ENCODE peak calls at places on chromosome 11, in seven cellular contexts. One of them, this sample, is unnamed.

GRCh38 chr11:48052183-48053040 is 72.1 kb downstream of the PTPRJ start:
- DNase-seq in A549: no peak
- DNase-seq in ovary: no peak
- DNase-seq in stomach: peak
- DNase-seq in sigmoid colon: no peak
- DNase-seq in suprapubic skin: no peak
- DNase-seq in K562: no peak
- DNase-seq in this sample: peak

GRCh38 chr11:18056561-18057181 is 10.6 kb upstream of the TPH1 start:
- DNase-seq in A549: no peak
- DNase-seq in ovary: no peak
- DNase-seq in stomach: no peak
- DNase-seq in sigmoid colon: no peak
- DNase-seq in suprapubic skin: no peak
- DNase-seq in K562: no peak
- DNase-seq in this sample: no peak

GRCh38 chr11:64620286-64620962 is 29.4 kb downstream of the SLC22A12 start:
- DNase-seq in A549: no peak
- DNase-seq in ovary: peak
- DNase-seq in stomach: no peak
- DNase-seq in sigmoid colon: no peak
- DNase-seq in suprapubic skin: no peak
- DNase-seq in K562: no peak
- DNase-seq in this sample: peak

GRCh38 chr11:129247129-129247528 is 55.0 kb upstream of the ARHGAP32 start:
- DNase-seq in A549: peak
- DNase-seq in ovary: no peak
- DNase-seq in stomach: no peak
- DNase-seq in sigmoid colon: no peak
- DNase-seq in suprapubic skin: no peak
- DNase-seq in K562: no peak
- DNase-seq in this sample: no peak

GRCh38 chr11:34987617-34988016 is 71.2 kb downstream of the PDHX start:
- DNase-seq in A549: no peak
- DNase-seq in ovary: no peak
- DNase-seq in stomach: no peak
- DNase-seq in sigmoid colon: no peak
- DNase-seq in suprapubic skin: no peak
- DNase-seq in K562: no peak
- DNase-seq in this sample: no peak

GRCh38 chr11:8093931-8094575 is 13.0 kb downstream of the TUB start:
- DNase-seq in A549: no peak
- DNase-seq in ovary: no peak
- DNase-seq in stomach: peak
- DNase-seq in sigmoid colon: peak
- DNase-seq in suprapubic skin: no peak
- DNase-seq in K562: no peak
- DNase-seq in this sample: no peak

GRCh38 chr11:64933213-64933934 is 2.3 kb downstream of the GPHA2 start:
- DNase-seq in A549: no peak
- DNase-seq in ovary: no peak
- DNase-seq in stomach: no peak
- DNase-seq in sigmoid colon: no peak
- DNase-seq in suprapubic skin: no peak
- DNase-seq in K562: no peak
- DNase-seq in this sample: no peak

GRCh38 chr11:124277809-124278208 is 21.6 kb downstream of the OR8G5 start:
- DNase-seq in A549: no peak
- DNase-seq in ovary: no peak
- DNase-seq in stomach: no peak
- DNase-seq in sigmoid colon: no peak
- DNase-seq in suprapubic skin: no peak
- DNase-seq in K562: no peak
- DNase-seq in this sample: no peak

GRCh38 chr11:103448966-103449365 is 339.7 kb downstream of the DYNC2H1 start:
- DNase-seq in A549: no peak
- DNase-seq in ovary: no peak
- DNase-seq in stomach: no peak
- DNase-seq in sigmoid colon: no peak
- DNase-seq in suprapubic skin: no peak
- DNase-seq in K562: no peak
- DNase-seq in this sample: no peak

GRCh38 chr11:3950996-3951662 is 95.7 kb downstream of the STIM1 start:
- DNase-seq in A549: no peak
- DNase-seq in ovary: no peak
- DNase-seq in stomach: no peak
- DNase-seq in sigmoid colon: no peak
- DNase-seq in suprapubic skin: no peak
- DNase-seq in K562: no peak
- DNase-seq in this sample: no peak

GRCh38 chr11:125236072-125236825 is 71.7 kb downstream of the PKNOX2 start:
- DNase-seq in A549: no peak
- DNase-seq in ovary: no peak
- DNase-seq in stomach: no peak
- DNase-seq in sigmoid colon: no peak
- DNase-seq in suprapubic skin: no peak
- DNase-seq in K562: no peak
- DNase-seq in this sample: no peak

GRCh38 chr11:126603486-126603885 is 248.0 kb downstream of the ST3GAL4 start:
- DNase-seq in A549: no peak
- DNase-seq in ovary: no peak
- DNase-seq in stomach: no peak
- DNase-seq in sigmoid colon: no peak
- DNase-seq in suprapubic skin: peak
- DNase-seq in K562: no peak
- DNase-seq in this sample: no peak

GRCh38 chr11:32003335-32003734 is 87.5 kb upstream of the RCN1 start:
- DNase-seq in A549: no peak
- DNase-seq in ovary: no peak
- DNase-seq in stomach: no peak
- DNase-seq in sigmoid colon: no peak
- DNase-seq in suprapubic skin: no peak
- DNase-seq in K562: no peak
- DNase-seq in this sample: no peak

GRCh38 chr11:57567210-57567511 is 311 bp downstream of the UBE2L6 start:
- DNase-seq in A549: no peak
- DNase-seq in ovary: no peak
- DNase-seq in stomach: no peak
- DNase-seq in sigmoid colon: peak
- DNase-seq in suprapubic skin: no peak
- DNase-seq in K562: no peak
- DNase-seq in this sample: peak

GRCh38 chr11:133710681-133711240 is 134.6 kb downstream of the SPATA19 start:
- DNase-seq in A549: no peak
- DNase-seq in ovary: no peak
- DNase-seq in stomach: no peak
- DNase-seq in sigmoid colon: no peak
- DNase-seq in suprapubic skin: no peak
- DNase-seq in K562: no peak
- DNase-seq in this sample: no peak

GRCh38 chr11:67053896-67054850 is 2.5 kb upstream of the RHOD start:
- DNase-seq in A549: peak
- DNase-seq in ovary: peak
- DNase-seq in stomach: peak
- DNase-seq in sigmoid colon: no peak
- DNase-seq in suprapubic skin: no peak
- DNase-seq in K562: peak
- DNase-seq in this sample: peak

GRCh38 chr11:102194983-102195382 is 84.7 kb downstream of the YAP1 start:
- DNase-seq in A549: no peak
- DNase-seq in ovary: no peak
- DNase-seq in stomach: no peak
- DNase-seq in sigmoid colon: no peak
- DNase-seq in suprapubic skin: no peak
- DNase-seq in K562: no peak
- DNase-seq in this sample: no peak

GRCh38 chr11:85431319-85431718 is 195.8 kb downstream of the DLG2 start:
- DNase-seq in A549: no peak
- DNase-seq in ovary: no peak
- DNase-seq in stomach: no peak
- DNase-seq in sigmoid colon: no peak
- DNase-seq in suprapubic skin: no peak
- DNase-seq in K562: no peak
- DNase-seq in this sample: no peak

GRCh38 chr11:122592641-122593040 is 62.9 kb upstream of the UBASH3B start:
- DNase-seq in A549: no peak
- DNase-seq in ovary: no peak
- DNase-seq in stomach: no peak
- DNase-seq in sigmoid colon: no peak
- DNase-seq in suprapubic skin: no peak
- DNase-seq in K562: no peak
- DNase-seq in this sample: no peak

GRCh38 chr11:86574493-86575207 is 97.8 kb downstream of the ME3 start:
- DNase-seq in A549: no peak
- DNase-seq in ovary: no peak
- DNase-seq in stomach: no peak
- DNase-seq in sigmoid colon: no peak
- DNase-seq in suprapubic skin: no peak
- DNase-seq in K562: no peak
- DNase-seq in this sample: no peak

GRCh38 chr11:9137293-9138132 is 46.1 kb upstream of the SCUBE2 start:
- DNase-seq in A549: peak
- DNase-seq in ovary: peak
- DNase-seq in stomach: peak
- DNase-seq in sigmoid colon: peak
- DNase-seq in suprapubic skin: peak
- DNase-seq in K562: peak
- DNase-seq in this sample: peak

DNA sequence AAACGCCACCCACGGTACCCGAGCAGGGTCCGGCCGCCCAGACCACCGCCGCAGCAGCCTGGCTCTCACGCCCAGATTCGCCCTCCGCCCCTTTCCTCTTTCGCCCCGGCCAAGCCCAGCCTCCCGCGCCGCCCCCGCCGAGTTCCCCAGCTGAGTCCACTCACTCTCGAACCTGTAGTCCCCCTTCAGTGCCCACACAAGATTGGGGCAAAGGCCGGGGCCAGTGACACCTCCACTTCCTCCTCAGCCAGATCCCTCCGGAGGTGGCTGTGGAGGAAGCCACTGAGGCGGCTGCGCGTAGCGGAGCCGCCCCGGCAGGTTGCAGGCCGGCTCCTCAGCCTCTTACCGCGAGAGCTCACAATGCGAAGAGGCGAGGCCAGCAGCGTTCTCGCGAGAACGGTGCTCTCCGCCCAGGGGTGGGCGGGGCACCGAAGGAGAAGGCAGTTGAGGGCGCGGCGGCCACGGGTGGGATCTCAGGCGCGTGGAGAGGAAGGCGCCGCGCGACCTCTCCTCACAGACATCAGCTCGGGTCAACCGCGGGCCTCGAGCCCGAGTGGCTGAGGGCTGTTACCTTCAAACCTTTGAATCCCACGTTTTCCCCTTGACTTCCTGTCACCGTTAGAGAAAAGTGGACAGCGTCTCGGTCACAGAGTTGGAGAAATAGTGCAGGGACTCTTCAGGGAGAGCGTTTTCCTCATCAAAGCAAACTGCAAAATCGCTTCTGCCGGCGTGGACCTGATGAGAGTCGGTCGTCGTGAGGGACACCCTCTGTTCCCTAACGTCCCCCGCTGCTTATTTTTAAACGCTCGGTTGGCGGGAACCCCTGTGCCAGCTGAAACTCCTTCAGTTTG is at the start of gene BTBD10:
- DNase-seq in A549: peak
- DNase-seq in ovary: peak
- DNase-seq in stomach: peak
- DNase-seq in sigmoid colon: peak
- DNase-seq in suprapubic skin: peak
- DNase-seq in K562: peak
- DNase-seq in this sample: peak
- TF ChIP-seq EP300 in A549: no peak
- TF ChIP-seq EP300 in ovary: no peak
- TF ChIP-seq EP300 in stomach: no peak
- TF ChIP-seq EP300 in sigmoid colon: no peak
- TF ChIP-seq EP300 in suprapubic skin: no peak
- TF ChIP-seq EP300 in K562: peak
- TF ChIP-seq EP300 in this sample: no peak

DNA sequence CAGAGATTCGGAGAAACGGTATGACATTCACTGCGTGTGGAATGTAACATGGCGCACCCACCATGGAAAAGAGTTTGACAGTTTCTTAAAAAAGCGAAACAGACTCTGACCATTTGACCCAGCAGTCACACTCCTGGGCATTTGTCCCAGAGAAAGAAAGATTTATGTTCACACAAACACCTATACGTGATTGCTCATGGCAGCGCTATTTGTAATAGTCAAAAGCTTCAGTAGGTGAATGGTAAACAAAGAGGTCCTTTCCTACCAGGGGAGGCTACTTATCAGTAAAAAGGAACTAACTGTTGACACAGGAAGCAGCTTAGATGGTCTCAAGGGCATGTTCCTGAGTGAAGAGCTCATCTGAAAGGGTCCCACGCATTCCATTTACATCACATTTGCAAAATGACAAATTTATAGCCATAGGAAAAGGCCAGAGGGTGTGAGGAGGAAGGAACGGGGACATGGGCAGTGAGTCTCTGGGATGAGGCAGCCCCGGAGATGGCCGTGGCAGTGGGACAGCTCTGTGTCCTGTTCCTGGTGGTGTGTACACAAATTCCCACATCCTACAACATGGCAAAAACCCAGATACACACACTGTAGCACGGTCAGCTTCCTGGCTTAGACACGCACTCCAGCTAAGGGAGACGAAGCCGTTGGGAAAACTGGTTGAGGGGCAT is 14.6 kb upstream of the KRTAP5-6 start:
- DNase-seq in A549: no peak
- DNase-seq in ovary: no peak
- DNase-seq in stomach: no peak
- DNase-seq in sigmoid colon: no peak
- DNase-seq in suprapubic skin: no peak
- DNase-seq in K562: no peak
- DNase-seq in this sample: no peak
- TF ChIP-seq EP300 in A549: no peak
- TF ChIP-seq EP300 in ovary: no peak
- TF ChIP-seq EP300 in stomach: no peak
- TF ChIP-seq EP300 in sigmoid colon: no peak
- TF ChIP-seq EP300 in suprapubic skin: no peak
- TF ChIP-seq EP300 in K562: no peak
- TF ChIP-seq EP300 in this sample: no peak

GRCh38 chr11:11177156-11177808 is 175.8 kb downstream of the CSNK2A3 start:
- DNase-seq in A549: no peak
- DNase-seq in ovary: no peak
- DNase-seq in stomach: no peak
- DNase-seq in sigmoid colon: no peak
- DNase-seq in suprapubic skin: no peak
- DNase-seq in K562: no peak
- DNase-seq in this sample: no peak
- TF ChIP-seq EP300 in A549: no peak
- TF ChIP-seq EP300 in ovary: no peak
- TF ChIP-seq EP300 in stomach: no peak
- TF ChIP-seq EP300 in sigmoid colon: no peak
- TF ChIP-seq EP300 in suprapubic skin: no peak
- TF ChIP-seq EP300 in K562: no peak
- TF ChIP-seq EP300 in this sample: no peak

DNA sequence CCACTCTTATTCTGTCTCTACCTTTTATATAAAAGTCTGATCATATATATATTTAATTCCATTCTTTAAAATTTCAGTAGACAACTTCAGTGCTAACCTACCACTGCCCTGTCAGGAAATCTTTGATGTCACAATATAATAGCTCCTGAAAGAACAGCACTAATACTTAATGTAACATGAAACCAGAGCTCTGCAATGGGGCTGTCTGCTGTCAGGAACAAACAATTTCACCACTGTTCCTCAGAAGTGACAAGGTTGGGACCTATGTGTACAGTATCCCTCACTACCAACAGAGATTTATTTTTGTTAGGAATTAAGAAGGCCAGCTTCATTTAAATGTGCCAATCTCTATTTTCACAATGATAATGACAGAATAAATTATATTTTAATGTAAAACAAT is 165.5 kb upstream of the C11orf58 start:
- DNase-seq in A549: no peak
- DNase-seq in ovary: no peak
- DNase-seq in stomach: no peak
- DNase-seq in sigmoid colon: no peak
- DNase-seq in suprapubic skin: no peak
- DNase-seq in K562: no peak
- DNase-seq in this sample: no peak
- TF ChIP-seq EP300 in A549: no peak
- TF ChIP-seq EP300 in ovary: no peak
- TF ChIP-seq EP300 in stomach: no peak
- TF ChIP-seq EP300 in sigmoid colon: no peak
- TF ChIP-seq EP300 in suprapubic skin: no peak
- TF ChIP-seq EP300 in K562: no peak
- TF ChIP-seq EP300 in this sample: no peak

This sample was measured in transverse colon.